ENCODE peak calls at places on chromosome 11, in four cellular contexts. U, W, G and K are unnamed samples.
A peak's percentile ranks its signal among the peaks of the same experiment; 100 is the strongest.

GRCh38 chr11:72238492-72239295 is 5.3 kb downstream of the PHOX2A start:
- DNase-seq in G (no peak), U (no peak), W (peak; percentile 34), K (peak; percentile 63)

GRCh38 chr11:111301004-111301839 is 2.9 kb downstream of the POU2AF3 start:
- DNase-seq in W (no peak), G (no peak), U (no peak), K (no peak)

GRCh38 chr11:58024601-58025091 is 965 bp downstream of the OR9Q1 start:
- DNase-seq in U (no peak), G (no peak), W (no peak), K (no peak)

GRCh38 chr11:15687342-15687741 is 572.6 kb downstream of the INSC start:
- DNase-seq in G (no peak), W (no peak), U (no peak), K (no peak)

GRCh38 chr11:304915-305833 is 2.4 kb upstream of the IFITM2 start:
- DNase-seq in W (peak; percentile 73), U (peak; percentile 79), G (no peak), K (peak; percentile 82)

GRCh38 chr11:2837096-2837601 is 48.4 kb downstream of the CDKN1C start:
- DNase-seq in W (peak; percentile 63), U (peak; percentile 82), G (no peak), K (peak; percentile 73)

GRCh38 chr11:76102772-76103171 is 103.5 kb downstream of the WNT11 start:
- DNase-seq in U (peak; percentile 24), G (no peak), W (no peak), K (no peak)

GRCh38 chr11:64357904-64358535 is 942 bp upstream of the RPS6KA4 start:
- DNase-seq in U (peak; percentile 89), G (no peak), W (no peak), K (peak; percentile 63)

GRCh38 chr11:9790703-9791102 is 126.8 kb downstream of the SWAP70 start:
- DNase-seq in U (peak; percentile 48), W (no peak), G (no peak), K (peak; percentile 43)

DNA sequence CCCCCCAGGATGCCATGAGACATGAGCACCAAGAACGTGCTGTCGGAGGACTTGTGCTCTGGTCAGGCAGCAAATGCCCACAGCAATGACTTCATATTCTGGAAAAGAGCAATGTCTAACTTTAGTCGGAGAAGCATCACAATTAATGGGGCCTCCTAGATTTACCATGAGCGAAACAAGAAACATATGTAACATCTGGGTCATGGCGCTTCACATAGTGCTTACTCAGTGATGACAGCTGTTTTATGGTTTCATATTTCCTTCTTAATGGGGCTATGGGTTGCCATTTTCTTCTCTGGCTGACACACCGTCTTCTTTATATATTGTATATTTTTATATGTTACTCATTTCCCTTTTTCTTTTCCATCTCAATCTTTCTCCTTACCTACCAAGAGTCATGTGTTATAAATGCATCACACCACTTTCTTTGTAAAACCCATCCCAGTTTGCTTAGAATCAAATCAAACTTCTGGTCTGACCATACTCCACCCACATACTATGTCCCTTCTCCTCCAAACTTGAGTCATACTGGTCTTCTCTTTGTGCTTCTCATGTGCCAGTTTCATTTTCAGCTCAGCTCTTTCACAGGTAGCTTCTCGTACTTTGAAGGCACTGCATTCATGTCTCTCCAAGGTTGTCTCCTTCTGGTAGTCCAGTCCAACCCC is 9.4 kb upstream of the CASP12 start:
- DNase-seq in W (no peak), U (no peak), G (no peak), K (no peak)
- TF ChIP-seq USF1 in W (no peak), U (no peak), G (no peak), K (no peak)

GRCh38 chr11:113166280-113166679 is 148.1 kb upstream of the TTC12 start:
- DNase-seq in W (no peak), G (no peak), U (no peak), K (no peak)
- TF ChIP-seq USF1 in W (no peak), G (no peak), U (no peak), K (no peak)

GRCh38 chr11:134666273-134667174 is 254.5 kb upstream of the B3GAT1 start:
- DNase-seq in U (no peak), G (no peak), W (no peak), K (no peak)
- TF ChIP-seq USF1 in U (no peak), G (no peak), W (no peak), K (no peak)

GRCh38 chr11:6312106-6312505 is 8.2 kb downstream of the CAVIN3 start:
- DNase-seq in W (no peak), G (no peak), U (no peak), K (no peak)

GRCh38 chr11:6303657-6304056 is 16.6 kb downstream of the CAVIN3 start:
- DNase-seq in G (no peak), W (no peak), U (no peak), K (no peak)

GRCh38 chr11:6307879-6308278 is 12.4 kb downstream of the CAVIN3 start:
- DNase-seq in W (no peak), G (no peak), U (no peak), K (no peak)
- TF ChIP-seq USF1 in W (no peak), G (no peak), U (no peak), K (no peak)

GRCh38 chr11:61630104-61630503 is 49.2 kb upstream of the SYT7 start:
- DNase-seq in G (no peak), W (no peak), U (no peak), K (no peak)

GRCh38 chr11:61629082-61629481 is 48.2 kb upstream of the SYT7 start:
- DNase-seq in W (no peak), U (no peak), G (no peak), K (no peak)

GRCh38 chr11:61625525-61625924 is 44.6 kb upstream of the SYT7 start:
- DNase-seq in U (no peak), G (no peak), W (no peak), K (no peak)

GRCh38 chr11:61626580-61627380 is 45.9 kb upstream of the SYT7 start:
- DNase-seq in U (no peak), G (no peak), W (peak; percentile 82), K (no peak)

GRCh38 chr11:61627831-61628753 is 47.2 kb upstream of the SYT7 start:
- DNase-seq in U (peak; percentile 65), G (no peak), W (peak; percentile 87), K (peak; percentile 83)
- TF ChIP-seq USF1 in U (no peak), G (no peak), W (no peak), K (no peak)

GRCh38 chr11:108121274-108122155 is at the start of gene ACAT1:
- DNase-seq in U (peak; percentile 98), G (peak; percentile 71), W (peak; percentile 97), K (peak; percentile 96)

GRCh38 chr11:108112059-108112458 is 9.3 kb upstream of the ACAT1 start:
- DNase-seq in W (no peak), G (no peak), U (no peak), K (no peak)

GRCh38 chr11:108115495-108116140 is 5.7 kb upstream of the ACAT1 start:
- DNase-seq in W (peak; percentile 16), U (no peak), G (no peak), K (no peak)

GRCh38 chr11:108122166-108122628 is 830 bp downstream of the ACAT1 start:
- DNase-seq in W (no peak), G (no peak), U (peak; percentile 58), K (peak; percentile 10)

GRCh38 chr11:108117746-108118371 is 3.5 kb upstream of the ACAT1 start:
- DNase-seq in W (no peak), G (no peak), U (peak; percentile 59), K (peak; percentile 44)
- TF ChIP-seq USF1 in W (no peak), G (no peak), U (no peak), K (no peak)

DNA sequence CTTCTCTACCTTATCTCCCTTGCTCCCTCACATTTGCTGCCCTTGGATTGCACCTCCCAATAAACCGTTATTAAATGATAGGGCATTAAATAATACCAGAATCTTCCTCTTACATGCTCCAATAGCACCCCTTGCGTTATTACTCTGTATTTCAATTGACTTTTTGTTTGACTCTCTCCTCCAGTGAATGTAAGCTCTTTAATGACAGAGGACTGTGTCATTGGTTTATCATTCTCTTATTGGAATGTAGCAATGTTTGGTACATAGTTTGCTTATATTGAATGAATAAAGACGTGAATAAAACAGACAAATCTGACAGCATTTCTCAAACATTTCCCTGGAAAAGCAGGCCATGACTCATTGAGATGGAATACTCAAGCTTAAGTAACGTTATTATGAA is 8.7 kb upstream of the MPEG1 start:
- DNase-seq in U (no peak), W (no peak), G (no peak), K (no peak)
- TF ChIP-seq USF1 in U (no peak), W (no peak), G (no peak), K (no peak)

GRCh38 chr11:11985016-11985715 is 23.3 kb downstream of the DKK3 start:
- DNase-seq in U (no peak), G (no peak), W (no peak), K (no peak)
- TF ChIP-seq USF1 in U (no peak), G (no peak), W (no peak), K (no peak)

GRCh38 chr11:61728940-61729219 is 23.6 kb upstream of the MYRF start:
- DNase-seq in U (no peak), W (no peak), G (no peak), K (no peak)
- TF ChIP-seq USF1 in U (no peak), W (no peak), G (no peak), K (no peak)

DNA sequence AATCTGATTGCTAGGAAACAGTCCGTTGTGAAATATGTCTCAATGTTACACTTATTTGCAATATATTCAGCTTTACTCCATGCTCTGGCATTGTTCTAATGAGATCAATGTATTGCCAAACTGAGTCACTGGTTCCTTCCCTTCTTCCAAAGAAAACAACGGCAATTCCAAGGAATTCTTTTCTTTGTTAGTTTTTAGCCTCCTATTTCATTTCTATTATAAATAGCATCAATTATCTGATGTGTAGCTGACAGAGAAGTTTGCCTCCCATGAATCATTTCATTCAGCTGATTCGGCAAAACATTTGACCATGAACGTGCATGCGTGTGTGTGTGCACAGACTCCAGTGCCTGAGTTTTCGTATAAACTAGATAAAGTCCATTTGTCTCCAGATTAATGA is 346.8 kb downstream of the ETS1 start:
- DNase-seq in W (no peak), G (no peak), U (no peak), K (no peak)
- TF ChIP-seq USF1 in W (no peak), G (no peak), U (no peak), K (no peak)